ENCODE peak calls at places on chromosomes 3 and 15, in eight cellular contexts. F is lung, I is caudate nucleus, G is nephron progenitor cell, A is SK-MEL-5, N is smooth muscle cell of the brain vasculature, S is A172, P is lower leg skin. J is an unnamed sample.

GRCh38 chr15:45522179-45522930 is at the start of gene SLC30A4:
- DNase-seq in S (peak), A (peak), G (peak), P (peak), N (peak), I (peak), F (peak), J (peak)

GRCh38 chr3:8712871-8713360 is 20.7 kb upstream of the CAV3 start:
- DNase-seq in I (no peak), G (no peak), S (no peak), A (no peak), N (no peak), P (no peak), F (no peak), J (no peak)

GRCh38 chr3:112508261-112508660 is 9.0 kb upstream of the BTLA start:
- DNase-seq in P (no peak), A (no peak), S (no peak), I (no peak), F (no peak), N (no peak), G (no peak), J (no peak)

GRCh38 chr15:63173116-63173470 is 15.8 kb upstream of the RPS27L start:
- DNase-seq in P (no peak), I (no peak), N (no peak), S (no peak), F (no peak), A (no peak), G (no peak), J (no peak)

GRCh38 chr3:149713730-149714654 is 38.3 kb downstream of the COMMD2 start:
- DNase-seq in N (no peak), P (no peak), I (no peak), A (no peak), F (no peak), S (no peak), G (peak), J (peak)

GRCh38 chr3:60101628-60102027 is 1051.8 kb upstream of the CFAP20DC start:
- DNase-seq in P (no peak), A (no peak), N (no peak), S (peak), F (no peak), I (no peak), G (no peak), J (no peak)

GRCh38 chr15:42371125-42371524 is 11.8 kb downstream of the CAPN3 start:
- DNase-seq in A (peak), S (no peak), G (no peak), P (no peak), I (no peak), N (no peak), F (no peak), J (no peak)

GRCh38 chr15:80153900-80154299 is 1.1 kb downstream of the FAH start:
- DNase-seq in F (no peak), P (no peak), I (no peak), S (no peak), A (no peak), N (no peak), G (no peak), J (no peak)

GRCh38 chr3:13577181-13578121 is 28.5 kb downstream of the FBLN2 start:
- DNase-seq in G (no peak), P (no peak), A (no peak), N (no peak), S (no peak), F (no peak), I (no peak), J (no peak)

GRCh38 chr3:152235709-152236298 is 32.9 kb upstream of the MBNL1 start:
- DNase-seq in S (peak), A (peak), I (no peak), P (no peak), G (no peak), N (no peak), F (no peak), J (no peak)

GRCh38 chr3:33940149-33940548 is 141.7 kb downstream of the PDCD6IP start:
- DNase-seq in F (no peak), I (no peak), S (no peak), A (no peak), G (no peak), N (no peak), P (no peak), J (no peak)

GRCh38 chr3:13285007-13285567 is 135.0 kb downstream of the NUP210 start:
- DNase-seq in N (no peak), S (no peak), P (no peak), I (no peak), A (no peak), G (no peak), F (no peak), J (no peak)

GRCh38 chr15:38243278-38243677 is 9.4 kb upstream of the SPRED1 start:
- DNase-seq in F (no peak), P (no peak), I (no peak), A (no peak), N (no peak), S (no peak), G (no peak), J (no peak)

GRCh38 chr3:158846803-158847465 is 45.1 kb downstream of the MFSD1 start:
- DNase-seq in G (no peak), I (no peak), F (no peak), S (no peak), A (no peak), P (no peak), N (no peak), J (no peak)

GRCh38 chr15:34799149-34799824 is 3.9 kb upstream of the ACTC1 start:
- DNase-seq in F (no peak), P (no peak), N (no peak), S (no peak), A (no peak), G (peak), I (no peak), J (peak)

GRCh38 chr3:180421221-180421620 is 180.7 kb upstream of the TTC14 start:
- DNase-seq in P (no peak), S (peak), F (no peak), I (no peak), G (no peak), A (no peak), N (no peak), J (no peak)

GRCh38 chr3:15271785-15272381 is 60.5 kb downstream of the SH3BP5 start:
- DNase-seq in G (no peak), S (peak), F (peak), P (peak), N (no peak), A (no peak), I (no peak), J (peak)

GRCh38 chr3:23809294-23809693 is 3.5 kb downstream of the UBE2E1 start:
- DNase-seq in P (no peak), I (no peak), G (no peak), N (no peak), S (no peak), F (no peak), A (no peak), J (no peak)

GRCh38 chr3:99747915-99748314 is 69.7 kb upstream of the CMSS1 start:
- DNase-seq in S (peak), F (no peak), P (no peak), N (peak), A (peak), I (no peak), G (no peak), J (no peak)

GRCh38 chr3:114376516-114376915 is 82.7 kb downstream of the TIGIT start:
- DNase-seq in P (no peak), G (no peak), I (no peak), N (no peak), A (no peak), S (no peak), F (no peak), J (no peak)

GRCh38 chr3:100216713-100217112 is 44.1 kb upstream of the TBC1D23 start:
- DNase-seq in G (no peak), F (no peak), I (no peak), P (no peak), N (no peak), A (peak), S (peak), J (no peak)